ENCODE peak calls at places on chromosomes 13 and 19, in ten cellular contexts. P, Z, V, H, E, T, F, Q, D and O are unnamed samples.

GRCh38 chr19:17322854-17323253 is 11.8 kb downstream of the ANO8 start:
- DNase-seq in P (no peak), Z (no peak), V (no peak), H (no peak), E (no peak), T (no peak), F (no peak), Q (no peak), D (peak), O (peak)

GRCh38 chr13:114296902-114297301 is 15.5 kb downstream of the UPF3A start:
- DNase-seq in P (no peak), Z (no peak), V (no peak), H (no peak), E (no peak), T (no peak), F (no peak), Q (no peak), D (no peak), O (no peak)

GRCh38 chr13:114065141-114065925 is 67.1 kb downstream of the RASA3 start:
- DNase-seq in P (peak), Z (peak), V (no peak), H (peak), E (peak), T (peak), F (peak), Q (peak), D (peak), O (no peak)

GRCh38 chr13:51444922-51445321 is 7.9 kb downstream of the INTS6 start:
- DNase-seq in P (peak), Z (peak), V (no peak), H (no peak), E (peak), T (no peak), F (no peak), Q (peak), D (peak), O (no peak)

GRCh38 chr19:32662186-32662585 is 12.8 kb downstream of the ANKRD27 start:
- DNase-seq in P (peak), Z (peak), V (no peak), H (no peak), E (no peak), T (no peak), F (no peak), Q (peak), D (peak), O (no peak)

GRCh38 chr19:4199699-4200293 is 17.3 kb downstream of the ANKRD24 start:
- DNase-seq in P (no peak), Z (no peak), V (no peak), H (no peak), E (peak), T (no peak), F (no peak), Q (no peak), D (no peak), O (no peak)

GRCh38 chr13:39870197-39870746 is 214.8 kb downstream of the COG6 start:
- DNase-seq in P (peak), Z (no peak), V (no peak), H (no peak), E (no peak), T (no peak), F (no peak), Q (no peak), D (peak), O (no peak)

GRCh38 chr19:29831686-29832085 is 19.9 kb downstream of the CCNE1 start:
- DNase-seq in P (no peak), Z (no peak), V (no peak), H (no peak), E (no peak), T (no peak), F (no peak), Q (no peak), D (no peak), O (no peak)

GRCh38 chr13:40031031-40031430 is 375.6 kb downstream of the COG6 start:
- DNase-seq in P (peak), Z (peak), V (no peak), H (no peak), E (no peak), T (no peak), F (no peak), Q (peak), D (peak), O (no peak)

GRCh38 chr13:113117335-113117872 is 5.2 kb upstream of the F10 start:
- DNase-seq in P (peak), Z (no peak), V (no peak), H (peak), E (no peak), T (no peak), F (no peak), Q (no peak), D (no peak), O (no peak)

GRCh38 chr19:4374451-4375163 is 25.7 kb downstream of the SH3GL1 start:
- DNase-seq in P (peak), Z (peak), V (no peak), H (no peak), E (no peak), T (peak), F (peak), Q (peak), D (peak), O (no peak)

GRCh38 chr13:77860621-77861020 is 58.0 kb downstream of the EDNRB start:
- DNase-seq in P (peak), Z (peak), V (no peak), H (no peak), E (no peak), T (no peak), F (no peak), Q (peak), D (peak), O (no peak)

GRCh38 chr13:94967183-94968039 is 255.1 kb upstream of the SOX21 start:
- DNase-seq in P (no peak), Z (peak), V (peak), H (no peak), E (peak), T (no peak), F (no peak), Q (peak), D (peak), O (peak)

GRCh38 chr19:36051236-36051635 is 2.8 kb downstream of the THAP8 start:
- DNase-seq in P (no peak), Z (no peak), V (peak), H (no peak), E (peak), T (no peak), F (no peak), Q (no peak), D (no peak), O (no peak)

GRCh38 chr19:50357178-50358100 is 8.0 kb downstream of the NAPSA start:
- DNase-seq in P (peak), Z (peak), V (peak), H (peak), E (peak), T (peak), F (peak), Q (peak), D (peak), O (no peak)

GRCh38 chr19:53980553-53981407 is 10.7 kb upstream of the CACNG6 start:
- DNase-seq in P (no peak), Z (peak), V (no peak), H (no peak), E (peak), T (no peak), F (no peak), Q (peak), D (peak), O (no peak)

GRCh38 chr19:6056801-6057650 is 53.3 kb downstream of the RFX2 start:
- DNase-seq in P (peak), Z (peak), V (peak), H (peak), E (peak), T (peak), F (peak), Q (peak), D (peak), O (no peak)

GRCh38 chr13:46926856-46927625 is 30.2 kb upstream of the HTR2A start:
- DNase-seq in P (peak), Z (no peak), V (no peak), H (no peak), E (no peak), T (no peak), F (no peak), Q (peak), D (peak), O (no peak)

GRCh38 chr13:91955546-91956355 is 557.3 kb downstream of the GPC5 start:
- DNase-seq in P (no peak), Z (no peak), V (no peak), H (no peak), E (peak), T (no peak), F (no peak), Q (no peak), D (no peak), O (no peak)

GRCh38 chr13:95118541-95119324 is 182.5 kb downstream of the ABCC4 start:
- DNase-seq in P (no peak), Z (no peak), V (no peak), H (no peak), E (no peak), T (no peak), F (no peak), Q (no peak), D (no peak), O (no peak)

GRCh38 chr19:51020988-51021651 is 1.6 kb upstream of the KLK10 start:
- DNase-seq in P (peak), Z (peak), V (peak), H (no peak), E (peak), T (no peak), F (peak), Q (peak), D (peak), O (no peak)

DNA sequence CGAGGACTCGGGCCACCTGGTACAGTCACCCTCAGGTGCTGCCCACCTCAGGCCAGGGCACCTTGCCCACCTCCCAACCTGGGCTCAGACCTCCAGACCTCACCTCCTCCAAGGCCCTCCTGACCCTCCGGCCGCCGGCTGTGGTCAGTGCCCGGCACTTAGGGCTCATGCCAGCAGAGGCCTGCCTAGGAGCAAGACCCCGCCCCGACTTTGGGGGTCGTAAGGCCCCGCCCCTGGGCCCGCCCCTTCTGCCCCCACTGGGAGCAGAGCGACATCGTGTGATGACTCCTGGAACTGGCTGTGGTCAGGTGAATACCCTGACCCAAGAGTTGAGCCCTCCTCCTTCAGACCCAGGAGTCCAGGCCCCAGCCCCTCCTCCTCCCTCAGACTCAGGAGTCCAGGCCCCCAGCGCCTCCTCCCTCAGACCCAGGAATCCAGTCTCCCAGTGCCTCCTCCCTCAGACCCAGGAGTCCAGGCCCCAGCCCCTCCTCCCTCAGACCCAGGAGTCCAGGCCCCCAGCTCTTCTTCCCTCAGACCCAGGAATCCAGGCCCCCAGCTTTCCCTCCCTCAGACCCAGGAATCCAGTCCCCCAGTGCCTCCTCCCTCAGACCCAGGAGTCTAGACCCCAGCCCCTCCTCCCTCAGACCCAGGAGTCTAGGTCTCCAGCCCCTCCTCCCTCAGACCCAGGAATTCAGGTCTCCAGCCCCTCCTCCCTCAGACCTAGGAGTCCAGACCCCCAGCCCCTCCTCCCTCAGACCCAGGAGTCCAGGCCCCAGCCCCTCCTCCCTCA is at the start of gene SBK2:
- DNase-seq in P (no peak), Z (no peak), V (peak), H (no peak), E (peak), T (no peak), F (no peak), Q (no peak), D (no peak), O (no peak)
- TF ChIP-seq CTCF in P (peak), Z (peak), V (no peak), H (no peak), E (peak), T (no peak), F (peak), Q (peak), D (no peak), O (peak)

GRCh38 chr13:52785721-52786120 is 46.1 kb upstream of the CNMD start:
- DNase-seq in P (no peak), Z (no peak), V (no peak), H (no peak), E (no peak), T (no peak), F (no peak), Q (no peak), D (no peak), O (no peak)

GRCh38 chr13:52788011-52788410 is 48.4 kb upstream of the CNMD start:
- DNase-seq in P (no peak), Z (no peak), V (no peak), H (no peak), E (no peak), T (no peak), F (no peak), Q (no peak), D (no peak), O (no peak)

GRCh38 chr13:52784591-52785340 is 45.1 kb upstream of the CNMD start:
- DNase-seq in P (no peak), Z (no peak), V (no peak), H (no peak), E (no peak), T (no peak), F (no peak), Q (no peak), D (no peak), O (no peak)

GRCh38 chr13:52786747-52787146 is 47.1 kb upstream of the CNMD start:
- DNase-seq in P (no peak), Z (no peak), V (no peak), H (no peak), E (no peak), T (no peak), F (no peak), Q (no peak), D (no peak), O (no peak)

DNA sequence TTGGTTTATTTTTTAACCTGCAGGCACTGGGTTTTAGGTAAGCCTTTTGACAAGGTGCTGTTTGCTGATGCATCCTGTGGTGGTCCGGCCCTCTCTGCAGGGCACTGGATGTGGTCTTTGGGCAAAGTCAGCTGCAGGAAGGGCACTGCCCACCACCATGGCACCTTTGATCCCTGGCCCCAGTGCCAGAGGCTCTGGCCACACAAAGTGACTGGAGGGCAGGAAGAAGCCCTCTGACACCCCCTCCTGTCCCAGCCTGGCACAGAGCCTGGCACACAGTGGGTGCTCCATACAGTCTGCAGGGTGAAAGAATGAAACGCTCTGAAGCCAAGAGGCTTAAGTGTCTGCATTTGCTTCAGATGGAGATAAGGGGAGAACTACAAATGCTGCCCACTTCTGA is 47.6 kb upstream of the CNMD start:
- DNase-seq in P (no peak), Z (no peak), V (no peak), H (no peak), E (no peak), T (no peak), F (no peak), Q (no peak), D (no peak), O (no peak)
- TF ChIP-seq CTCF in P (no peak), Z (no peak), V (no peak), H (no peak), E (no peak), T (no peak), F (no peak), Q (no peak), D (no peak), O (no peak)

DNA sequence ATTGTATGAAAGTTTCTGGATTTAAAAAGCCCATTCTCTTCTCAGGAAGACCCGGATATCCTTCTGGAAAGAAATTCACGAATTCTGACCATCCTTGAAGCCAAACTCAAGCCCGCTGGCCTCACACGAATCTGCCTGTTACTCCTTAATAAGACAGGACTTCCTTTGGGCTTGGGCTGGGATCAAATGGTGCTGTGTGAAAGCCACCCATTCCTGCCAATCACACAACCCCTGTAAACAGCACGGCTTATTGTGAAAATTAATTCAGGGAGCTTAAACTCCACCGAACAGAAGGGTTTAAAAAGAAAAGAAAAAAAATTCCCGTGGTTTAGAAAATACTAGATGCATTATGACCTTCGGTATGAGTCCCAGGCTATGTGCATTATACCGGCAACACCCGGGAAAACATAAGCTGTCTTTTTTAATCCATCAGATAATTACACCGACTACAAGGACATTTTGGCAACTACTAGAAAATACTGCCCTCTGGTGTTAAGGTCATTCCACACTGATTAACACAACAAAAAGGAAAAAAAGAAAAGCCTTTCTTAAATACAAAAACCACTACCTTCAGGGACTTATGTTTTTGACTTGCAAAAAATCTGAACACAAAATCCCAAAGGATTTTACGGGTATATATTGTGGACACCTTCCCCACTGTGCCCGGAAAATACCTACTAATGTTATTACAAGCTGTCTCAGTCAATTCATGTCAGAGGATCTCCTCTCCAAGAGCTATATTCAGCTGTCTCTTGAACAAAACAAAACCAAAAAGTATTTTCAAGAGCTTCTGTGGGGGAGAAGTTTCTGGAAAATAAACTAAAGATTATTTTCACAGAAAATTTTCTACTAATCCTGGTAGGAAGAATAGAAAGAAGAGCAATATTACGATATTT is 76.0 kb upstream of the LSM14A start:
- DNase-seq in P (peak), Z (peak), V (peak), H (no peak), E (peak), T (no peak), F (peak), Q (peak), D (peak), O (peak)
- TF ChIP-seq CTCF in P (peak), Z (peak), V (peak), H (peak), E (peak), T (peak), F (peak), Q (peak), D (peak), O (peak)

GRCh38 chr13:23889598-23890224 is 511 bp upstream of the MIPEP start:
- DNase-seq in P (peak), Z (no peak), V (no peak), H (no peak), E (peak), T (no peak), F (no peak), Q (no peak), D (peak), O (no peak)
- TF ChIP-seq CTCF in P (no peak), Z (no peak), V (no peak), H (no peak), E (no peak), T (no peak), F (no peak), Q (no peak), D (no peak), O (no peak)

DNA sequence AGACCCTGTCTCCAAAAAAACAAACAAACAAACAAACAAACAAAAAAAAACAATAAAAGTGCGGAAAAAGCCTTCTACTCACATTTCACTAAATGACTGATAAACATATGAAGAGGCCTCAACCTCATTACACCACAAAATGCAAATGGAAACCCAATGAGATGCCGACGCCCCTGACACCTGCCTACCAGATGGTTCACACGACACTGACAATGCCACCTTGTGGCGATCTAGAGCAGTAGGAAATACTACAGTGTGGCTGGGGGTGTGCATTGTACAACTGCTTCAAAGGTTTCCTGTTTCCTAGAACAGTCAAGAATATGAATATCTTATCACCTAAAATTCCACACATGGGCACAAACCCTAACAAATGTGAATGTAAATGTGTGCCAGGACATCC is 14.0 kb downstream of the SCGB2B2 start:
- DNase-seq in P (peak), Z (no peak), V (peak), H (no peak), E (peak), T (no peak), F (no peak), Q (peak), D (no peak), O (no peak)
- TF ChIP-seq CTCF in P (peak), Z (no peak), V (peak), H (no peak), E (peak), T (no peak), F (peak), Q (peak), D (no peak), O (peak)